ENCODE peak calls at places on chromosomes 5 and 9, in nine cellular contexts. One of them, this sample, is unnamed. For H3K4me1, the result is how much of the 10 kb centered on the place peaks cover.

GRCh38 chr5:37206733-37207132 is 42.4 kb downstream of the CPLANE1 start:
- DNase-seq in suprapubic skin: no peak
- DNase-seq in stomach: no peak
- DNase-seq in ovary: no peak
- DNase-seq in A549: no peak
- DNase-seq in prostate gland: no peak
- DNase-seq in Peyer's patch: no peak
- DNase-seq in heart left ventricle: no peak
- DNase-seq in tibial nerve: no peak
- DNase-seq in this sample: no peak

GRCh38 chr9:98374385-98375051 is 119.1 kb upstream of the TBC1D2 start:
- DNase-seq in suprapubic skin: no peak
- DNase-seq in stomach: peak
- DNase-seq in ovary: no peak
- DNase-seq in A549: peak
- DNase-seq in prostate gland: no peak
- DNase-seq in Peyer's patch: peak
- DNase-seq in heart left ventricle: no peak
- DNase-seq in tibial nerve: no peak
- DNase-seq in this sample: peak

GRCh38 chr5:33854733-33855151 is 37.0 kb downstream of the ADAMTS12 start:
- DNase-seq in suprapubic skin: no peak
- DNase-seq in stomach: no peak
- DNase-seq in ovary: no peak
- DNase-seq in A549: no peak
- DNase-seq in prostate gland: no peak
- DNase-seq in Peyer's patch: no peak
- DNase-seq in heart left ventricle: no peak
- DNase-seq in tibial nerve: no peak
- DNase-seq in this sample: no peak

GRCh38 chr9:82124090-82124489 is 135.5 kb downstream of the SPATA31D1 start:
- DNase-seq in suprapubic skin: no peak
- DNase-seq in stomach: no peak
- DNase-seq in ovary: no peak
- DNase-seq in A549: no peak
- DNase-seq in prostate gland: no peak
- DNase-seq in Peyer's patch: no peak
- DNase-seq in heart left ventricle: no peak
- DNase-seq in tibial nerve: no peak
- DNase-seq in this sample: no peak

GRCh38 chr9:99889120-99889519 is 17.3 kb upstream of the STX17 start:
- DNase-seq in suprapubic skin: no peak
- DNase-seq in stomach: no peak
- DNase-seq in ovary: no peak
- DNase-seq in A549: peak
- DNase-seq in prostate gland: no peak
- DNase-seq in Peyer's patch: no peak
- DNase-seq in heart left ventricle: no peak
- DNase-seq in tibial nerve: no peak
- DNase-seq in this sample: no peak

GRCh38 chr5:107218457-107219193 is 452.1 kb downstream of the EFNA5 start:
- DNase-seq in suprapubic skin: no peak
- DNase-seq in stomach: no peak
- DNase-seq in ovary: no peak
- DNase-seq in A549: peak
- DNase-seq in prostate gland: no peak
- DNase-seq in Peyer's patch: no peak
- DNase-seq in heart left ventricle: no peak
- DNase-seq in tibial nerve: no peak
- DNase-seq in this sample: no peak

GRCh38 chr5:77426670-77427069 is 65.4 kb downstream of the WDR41 start:
- DNase-seq in suprapubic skin: no peak
- DNase-seq in stomach: no peak
- DNase-seq in ovary: no peak
- DNase-seq in A549: peak
- DNase-seq in prostate gland: no peak
- DNase-seq in Peyer's patch: no peak
- DNase-seq in heart left ventricle: no peak
- DNase-seq in tibial nerve: no peak
- DNase-seq in this sample: no peak

GRCh38 chr5:3963662-3964061 is 368.0 kb downstream of the IRX1 start:
- DNase-seq in suprapubic skin: no peak
- DNase-seq in stomach: no peak
- DNase-seq in ovary: no peak
- DNase-seq in A549: no peak
- DNase-seq in prostate gland: no peak
- DNase-seq in Peyer's patch: no peak
- DNase-seq in heart left ventricle: no peak
- DNase-seq in tibial nerve: no peak
- DNase-seq in this sample: no peak

GRCh38 chr5:148981353-148981752 is 81.5 kb downstream of the SH3TC2 start:
- DNase-seq in suprapubic skin: no peak
- DNase-seq in stomach: no peak
- DNase-seq in ovary: no peak
- DNase-seq in A549: no peak
- DNase-seq in prostate gland: no peak
- DNase-seq in Peyer's patch: no peak
- DNase-seq in heart left ventricle: no peak
- DNase-seq in tibial nerve: no peak
- DNase-seq in this sample: no peak

GRCh38 chr9:4569101-4569500 is 78.8 kb downstream of the SLC1A1 start:
- DNase-seq in suprapubic skin: no peak
- DNase-seq in stomach: no peak
- DNase-seq in ovary: no peak
- DNase-seq in A549: no peak
- DNase-seq in prostate gland: no peak
- DNase-seq in Peyer's patch: no peak
- DNase-seq in heart left ventricle: no peak
- DNase-seq in tibial nerve: no peak
- DNase-seq in this sample: no peak

GRCh38 chr5:173499471-173500212 is 116.8 kb downstream of the BOD1 start:
- DNase-seq in suprapubic skin: no peak
- DNase-seq in stomach: peak
- DNase-seq in ovary: peak
- DNase-seq in A549: no peak
- DNase-seq in prostate gland: no peak
- DNase-seq in Peyer's patch: no peak
- DNase-seq in heart left ventricle: no peak
- DNase-seq in tibial nerve: peak
- DNase-seq in this sample: peak

GRCh38 chr5:115309751-115310370 is 13.4 kb upstream of the CCDC112 start:
- DNase-seq in suprapubic skin: no peak
- DNase-seq in stomach: no peak
- DNase-seq in ovary: no peak
- DNase-seq in A549: peak
- DNase-seq in prostate gland: no peak
- DNase-seq in Peyer's patch: no peak
- DNase-seq in heart left ventricle: no peak
- DNase-seq in tibial nerve: no peak
- DNase-seq in this sample: no peak

DNA sequence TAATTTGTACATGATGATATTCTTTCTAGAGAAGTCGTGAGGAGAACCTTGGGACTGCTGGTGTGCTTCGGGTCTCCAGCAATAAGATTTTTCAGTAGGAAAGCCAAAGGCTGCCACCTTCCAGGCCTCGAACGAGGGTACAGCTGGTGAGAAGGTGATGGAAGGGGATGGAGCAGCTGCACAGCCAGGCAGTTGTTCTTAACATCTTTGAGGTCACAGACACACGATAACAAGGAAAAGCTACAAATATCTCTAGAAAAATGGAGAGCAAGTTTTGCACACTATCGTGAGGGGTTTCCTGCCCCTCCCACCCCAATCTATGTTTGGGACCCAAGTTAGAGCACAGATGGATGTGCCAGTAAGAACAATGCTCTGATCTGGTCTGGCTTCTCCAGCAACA is 6.8 kb upstream of the IL7R start:
- DNase-seq in suprapubic skin: no peak
- DNase-seq in stomach: no peak
- DNase-seq in ovary: no peak
- DNase-seq in A549: no peak
- DNase-seq in prostate gland: no peak
- DNase-seq in Peyer's patch: no peak
- DNase-seq in heart left ventricle: no peak
- DNase-seq in tibial nerve: no peak
- DNase-seq in this sample: no peak
- TF ChIP-seq POLR2A in suprapubic skin: no peak
- TF ChIP-seq POLR2A in stomach: no peak
- TF ChIP-seq POLR2A in ovary: no peak
- TF ChIP-seq POLR2A in A549: no peak
- TF ChIP-seq POLR2A in prostate gland: no peak
- TF ChIP-seq POLR2A in Peyer's patch: no peak
- TF ChIP-seq POLR2A in heart left ventricle: no peak
- TF ChIP-seq POLR2A in tibial nerve: no peak
- TF ChIP-seq POLR2A in this sample: no peak

DNA sequence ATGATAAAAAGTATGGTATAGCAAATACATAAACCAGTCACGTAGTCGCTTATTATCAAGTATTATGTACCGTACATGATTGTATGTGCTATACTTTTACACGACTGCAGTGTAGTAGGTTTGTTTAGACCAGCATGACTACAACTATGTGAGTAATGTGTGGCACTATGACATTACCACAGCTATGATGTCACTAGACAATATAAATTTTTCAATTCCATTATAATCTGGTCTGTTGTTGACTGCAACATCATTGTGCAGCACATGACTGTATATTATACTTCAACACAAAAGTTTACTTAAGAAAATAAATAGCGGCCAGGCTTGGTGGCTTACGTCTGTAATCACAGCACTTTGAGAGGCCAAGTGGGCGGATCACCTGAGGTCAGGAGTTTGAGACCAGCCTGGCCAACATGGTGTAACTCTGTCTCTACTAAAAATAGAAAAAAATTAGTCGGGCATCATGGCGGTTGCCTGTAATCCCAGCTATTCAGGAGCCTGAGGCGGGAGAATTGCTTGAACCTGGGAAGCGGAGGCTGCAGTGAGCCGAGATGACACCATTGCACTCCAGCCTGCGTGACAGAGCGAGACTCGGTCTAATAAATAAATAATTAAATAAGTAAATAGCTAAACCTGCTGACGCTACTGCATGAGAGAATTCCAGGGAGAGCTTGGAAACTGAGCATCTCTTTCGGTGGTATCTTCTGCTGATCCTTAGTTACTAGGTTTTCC is 24.6 kb upstream of the JADE2 start:
- DNase-seq in suprapubic skin: peak
- DNase-seq in stomach: no peak
- DNase-seq in ovary: no peak
- DNase-seq in A549: no peak
- DNase-seq in prostate gland: no peak
- DNase-seq in Peyer's patch: peak
- DNase-seq in heart left ventricle: no peak
- DNase-seq in tibial nerve: no peak
- DNase-seq in this sample: no peak
- H3K4me1 ChIP-seq in suprapubic skin: under half
- H3K4me1 ChIP-seq in stomach: under half
- H3K4me1 ChIP-seq in ovary: under half
- H3K4me1 ChIP-seq in A549: under half
- H3K4me1 ChIP-seq in prostate gland: under half
- H3K4me1 ChIP-seq in Peyer's patch: under half
- H3K4me1 ChIP-seq in heart left ventricle: under half
- H3K4me1 ChIP-seq in tibial nerve: under half
- H3K4me1 ChIP-seq in this sample: under half

GRCh38 chr5:138330813-138331448 is 673 bp downstream of the CDC25C start:
- DNase-seq in suprapubic skin: no peak
- DNase-seq in stomach: no peak
- DNase-seq in ovary: no peak
- DNase-seq in A549: no peak
- DNase-seq in prostate gland: no peak
- DNase-seq in Peyer's patch: no peak
- DNase-seq in heart left ventricle: no peak
- DNase-seq in tibial nerve: no peak
- DNase-seq in this sample: no peak

GRCh38 chr5:138334867-138335447 is 3.1 kb upstream of the FAM53C start:
- DNase-seq in suprapubic skin: no peak
- DNase-seq in stomach: no peak
- DNase-seq in ovary: no peak
- DNase-seq in A549: no peak
- DNase-seq in prostate gland: no peak
- DNase-seq in Peyer's patch: peak
- DNase-seq in heart left ventricle: no peak
- DNase-seq in tibial nerve: no peak
- DNase-seq in this sample: no peak

GRCh38 chr5:138336952-138337684 is 948 bp upstream of the FAM53C start:
- DNase-seq in suprapubic skin: peak
- DNase-seq in stomach: peak
- DNase-seq in ovary: peak
- DNase-seq in A549: peak
- DNase-seq in prostate gland: peak
- DNase-seq in Peyer's patch: peak
- DNase-seq in heart left ventricle: no peak
- DNase-seq in tibial nerve: peak
- DNase-seq in this sample: peak

DNA sequence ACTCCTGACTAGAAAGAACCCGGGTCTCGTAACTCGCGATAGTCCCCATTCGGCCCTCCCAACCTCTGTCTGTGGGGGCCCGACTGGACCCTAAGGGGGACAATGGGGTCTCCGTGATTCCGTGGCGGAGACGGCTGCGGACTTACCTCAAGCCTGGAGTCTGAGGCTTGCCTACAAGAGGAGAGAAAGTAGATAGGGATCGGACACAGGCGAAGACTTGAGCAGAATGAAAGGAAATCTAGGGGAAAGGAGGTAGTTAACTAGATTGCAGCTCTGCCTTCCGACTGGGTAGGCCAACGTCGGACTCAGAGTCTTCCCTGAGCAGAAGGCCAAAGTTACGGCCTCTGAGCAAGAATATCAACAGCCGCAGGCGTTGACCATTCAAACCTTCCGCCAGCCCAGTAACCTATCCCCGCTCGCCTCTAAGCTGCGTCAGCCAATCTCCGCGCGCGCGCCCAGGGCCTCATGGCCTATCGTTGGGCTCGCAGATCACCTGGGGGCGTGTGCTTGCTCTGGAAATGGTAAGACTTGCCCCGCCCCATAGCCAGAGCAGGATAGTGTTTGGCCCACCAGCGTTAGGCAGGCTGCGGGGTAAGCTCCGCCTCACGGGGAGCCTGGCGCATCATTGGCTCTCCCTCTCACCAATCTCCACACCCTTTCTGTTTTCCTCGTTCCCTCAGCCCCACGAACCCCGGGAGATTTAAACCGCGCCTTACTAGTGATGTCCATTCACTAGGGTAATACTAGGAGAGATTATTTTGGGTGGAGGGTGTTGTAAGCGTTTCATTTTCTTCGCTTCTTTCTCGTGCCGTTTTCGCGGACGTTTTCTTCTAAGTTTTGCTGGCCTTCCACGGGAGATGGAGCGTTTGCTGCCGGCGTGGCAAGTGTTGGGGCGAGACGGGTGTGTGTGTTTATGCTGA is at the start of gene CDC25C:
- DNase-seq in suprapubic skin: peak
- DNase-seq in stomach: peak
- DNase-seq in ovary: peak
- DNase-seq in A549: peak
- DNase-seq in prostate gland: peak
- DNase-seq in Peyer's patch: peak
- DNase-seq in heart left ventricle: peak
- DNase-seq in tibial nerve: peak
- DNase-seq in this sample: peak
- TF ChIP-seq POLR2A in suprapubic skin: no peak
- TF ChIP-seq POLR2A in stomach: no peak
- TF ChIP-seq POLR2A in ovary: no peak
- TF ChIP-seq POLR2A in A549: no peak
- TF ChIP-seq POLR2A in prostate gland: peak
- TF ChIP-seq POLR2A in Peyer's patch: no peak
- TF ChIP-seq POLR2A in heart left ventricle: no peak
- TF ChIP-seq POLR2A in tibial nerve: no peak
- TF ChIP-seq POLR2A in this sample: no peak

GRCh38 chr9:131700765-131701433 is 39.0 kb downstream of the RAPGEF1 start:
- DNase-seq in suprapubic skin: no peak
- DNase-seq in stomach: no peak
- DNase-seq in ovary: no peak
- DNase-seq in A549: no peak
- DNase-seq in prostate gland: no peak
- DNase-seq in Peyer's patch: no peak
- DNase-seq in heart left ventricle: no peak
- DNase-seq in tibial nerve: no peak
- DNase-seq in this sample: no peak
- H3K4me1 ChIP-seq in suprapubic skin: half or more
- H3K4me1 ChIP-seq in stomach: under half
- H3K4me1 ChIP-seq in ovary: under half
- H3K4me1 ChIP-seq in A549: under half
- H3K4me1 ChIP-seq in prostate gland: under half
- H3K4me1 ChIP-seq in Peyer's patch: half or more
- H3K4me1 ChIP-seq in heart left ventricle: half or more
- H3K4me1 ChIP-seq in tibial nerve: under half
- H3K4me1 ChIP-seq in this sample: half or more